ENCODE peak calls at places on chromosomes 4 and X, in five cellular contexts. One of them, this sample, is unnamed.

GRCh38 chr4:41058426-41058825 is 155.9 kb downstream of the APBB2 start:
- DNase-seq in NCI-H774: no peak
- DNase-seq in H9: no peak
- DNase-seq in brain microvascular endothelial cell: peak; percentile 40
- DNase-seq in MG63: no peak
- DNase-seq in this sample: no peak

GRCh38 chrX:56530011-56530410 is 33.4 kb upstream of the UBQLN2 start:
- DNase-seq in MG63: no peak
- DNase-seq in H9: no peak
- DNase-seq in brain microvascular endothelial cell: no peak
- DNase-seq in NCI-H774: no peak
- DNase-seq in this sample: no peak

GRCh38 chrX:132652871-132653270 is 164.0 kb upstream of the MBNL3 start:
- DNase-seq in MG63: no peak
- DNase-seq in NCI-H774: no peak
- DNase-seq in brain microvascular endothelial cell: no peak
- DNase-seq in H9: no peak
- DNase-seq in this sample: no peak

GRCh38 chr4:86615501-86615900 is 21.4 kb downstream of the PTPN13 start:
- DNase-seq in brain microvascular endothelial cell: no peak
- DNase-seq in H9: no peak
- DNase-seq in MG63: no peak
- DNase-seq in NCI-H774: no peak
- DNase-seq in this sample: no peak

GRCh38 chr4:61924131-61924530 is 724.0 kb downstream of the ADGRL3 start:
- DNase-seq in NCI-H774: no peak
- DNase-seq in brain microvascular endothelial cell: no peak
- DNase-seq in MG63: no peak
- DNase-seq in H9: no peak
- DNase-seq in this sample: no peak

GRCh38 chr4:153645183-153645582 is 38.9 kb upstream of the TLR2 start:
- DNase-seq in MG63: no peak
- DNase-seq in brain microvascular endothelial cell: no peak
- DNase-seq in NCI-H774: no peak
- DNase-seq in H9: no peak
- DNase-seq in this sample: no peak

GRCh38 chrX:143788265-143788664 is 67.7 kb upstream of the SPANXN2 start:
- DNase-seq in MG63: no peak
- DNase-seq in brain microvascular endothelial cell: peak; percentile 0
- DNase-seq in NCI-H774: no peak
- DNase-seq in H9: no peak
- DNase-seq in this sample: peak; percentile 8

GRCh38 chr4:3823496-3824341 is 57.5 kb downstream of the ADRA2C start:
- DNase-seq in NCI-H774: no peak
- DNase-seq in MG63: no peak
- DNase-seq in H9: no peak
- DNase-seq in brain microvascular endothelial cell: no peak
- DNase-seq in this sample: no peak

GRCh38 chrX:17072726-17073125 is 126.3 kb downstream of the REPS2 start:
- DNase-seq in MG63: no peak
- DNase-seq in brain microvascular endothelial cell: no peak
- DNase-seq in NCI-H774: no peak
- DNase-seq in H9: no peak
- DNase-seq in this sample: no peak

GRCh38 chr4:24796632-24797031 is 1.3 kb downstream of the SOD3 start:
- DNase-seq in MG63: no peak
- DNase-seq in brain microvascular endothelial cell: no peak
- DNase-seq in H9: no peak
- DNase-seq in NCI-H774: no peak
- DNase-seq in this sample: no peak

GRCh38 chr4:148026022-148026421 is 294.1 kb downstream of the ARHGAP10 start:
- DNase-seq in NCI-H774: no peak
- DNase-seq in brain microvascular endothelial cell: peak; percentile 91
- DNase-seq in H9: no peak
- DNase-seq in MG63: peak; percentile 68
- DNase-seq in this sample: peak; percentile 21

GRCh38 chr4:108070775-108071174 is 81.1 kb downstream of the HADH start:
- DNase-seq in MG63: no peak
- DNase-seq in brain microvascular endothelial cell: no peak
- DNase-seq in NCI-H774: no peak
- DNase-seq in H9: no peak
- DNase-seq in this sample: no peak

GRCh38 chr4:100391913-100392312 is 125.9 kb downstream of the EMCN start:
- DNase-seq in MG63: no peak
- DNase-seq in brain microvascular endothelial cell: peak; percentile 76
- DNase-seq in H9: no peak
- DNase-seq in NCI-H774: no peak
- DNase-seq in this sample: no peak

GRCh38 chr4:169219440-169219839 is 51.3 kb downstream of the SH3RF1 start:
- DNase-seq in NCI-H774: no peak
- DNase-seq in brain microvascular endothelial cell: no peak
- DNase-seq in MG63: peak; percentile 13
- DNase-seq in H9: no peak
- DNase-seq in this sample: no peak

GRCh38 chr4:17762705-17763104 is 18.7 kb downstream of the FAM184B start:
- DNase-seq in MG63: no peak
- DNase-seq in H9: no peak
- DNase-seq in brain microvascular endothelial cell: no peak
- DNase-seq in NCI-H774: no peak
- DNase-seq in this sample: no peak

GRCh38 chr4:41460641-41461040 is 77.3 kb upstream of the LIMCH1 start:
- DNase-seq in H9: no peak
- DNase-seq in brain microvascular endothelial cell: no peak
- DNase-seq in NCI-H774: peak; percentile 45
- DNase-seq in MG63: no peak
- DNase-seq in this sample: no peak

GRCh38 chr4:143358923-143359694 is 22.4 kb downstream of the GAB1 start:
- DNase-seq in H9: no peak
- DNase-seq in MG63: peak; percentile 6
- DNase-seq in NCI-H774: no peak
- DNase-seq in brain microvascular endothelial cell: peak; percentile 65
- DNase-seq in this sample: no peak

GRCh38 chrX:132968282-132968681 is 9.9 kb upstream of the HS6ST2 start:
- DNase-seq in MG63: no peak
- DNase-seq in brain microvascular endothelial cell: no peak
- DNase-seq in H9: no peak
- DNase-seq in NCI-H774: no peak
- DNase-seq in this sample: peak; percentile 29

GRCh38 chr4:112693507-112693906 is 56.6 kb downstream of the LARP7 start:
- DNase-seq in H9: no peak
- DNase-seq in NCI-H774: no peak
- DNase-seq in MG63: no peak
- DNase-seq in brain microvascular endothelial cell: no peak
- DNase-seq in this sample: no peak

GRCh38 chr4:42397635-42398447 is 553 bp downstream of the SHISA3 start:
- DNase-seq in brain microvascular endothelial cell: no peak
- DNase-seq in MG63: peak; percentile 50
- DNase-seq in NCI-H774: no peak
- DNase-seq in H9: no peak
- DNase-seq in this sample: peak; percentile 63

GRCh38 chrX:137565921-137566745 is at the start of gene ZIC3:
- DNase-seq in MG63: peak; percentile 29
- DNase-seq in NCI-H774: no peak
- DNase-seq in brain microvascular endothelial cell: peak; percentile 3
- DNase-seq in H9: peak; percentile 88
- DNase-seq in this sample: peak; percentile 98

GRCh38 chr4:15043226-15043625 is 40.9 kb downstream of the CPEB2 start:
- DNase-seq in H9: no peak
- DNase-seq in MG63: no peak
- DNase-seq in brain microvascular endothelial cell: no peak
- DNase-seq in NCI-H774: no peak
- DNase-seq in this sample: peak; percentile 10

GRCh38 chr4:46937493-46937892 is 28.4 kb upstream of the COX7B2 start:
- DNase-seq in NCI-H774: no peak
- DNase-seq in brain microvascular endothelial cell: no peak
- DNase-seq in MG63: no peak
- DNase-seq in H9: no peak
- DNase-seq in this sample: no peak

GRCh38 chr4:73103799-73104503 is 34.4 kb upstream of the COX18 start:
- DNase-seq in brain microvascular endothelial cell: peak; percentile 12
- DNase-seq in H9: no peak
- DNase-seq in MG63: no peak
- DNase-seq in NCI-H774: no peak
- DNase-seq in this sample: no peak

GRCh38 chr4:74447636-74448233 is 2.8 kb downstream of the AREG start:
- DNase-seq in brain microvascular endothelial cell: no peak
- DNase-seq in H9: no peak
- DNase-seq in NCI-H774: no peak
- DNase-seq in MG63: no peak
- DNase-seq in this sample: no peak

GRCh38 chrX:41381685-41382084 is 47.7 kb downstream of the DDX3X start:
- DNase-seq in H9: peak; percentile 62
- DNase-seq in NCI-H774: no peak
- DNase-seq in brain microvascular endothelial cell: peak; percentile 80
- DNase-seq in MG63: peak; percentile 77
- DNase-seq in this sample: peak; percentile 75

GRCh38 chr4:38275331-38275821 is 315.2 kb downstream of the PTTG2 start:
- DNase-seq in brain microvascular endothelial cell: no peak
- DNase-seq in H9: no peak
- DNase-seq in MG63: no peak
- DNase-seq in NCI-H774: peak; percentile 10
- DNase-seq in this sample: no peak

GRCh38 chr4:173370477-173371291 is at the start of gene SAP30:
- DNase-seq in brain microvascular endothelial cell: peak; percentile 97
- DNase-seq in NCI-H774: peak; percentile 86
- DNase-seq in MG63: peak; percentile 98
- DNase-seq in H9: peak; percentile 99
- DNase-seq in this sample: peak; percentile 96

GRCh38 chr4:70734168-70734954 is 12.6 kb downstream of the RUFY3 start:
- DNase-seq in MG63: peak; percentile 3
- DNase-seq in NCI-H774: peak; percentile 54
- DNase-seq in brain microvascular endothelial cell: peak; percentile 41
- DNase-seq in H9: no peak
- DNase-seq in this sample: no peak

GRCh38 chr4:104490770-104491395 is 3.8 kb downstream of the CXXC4 start:
- DNase-seq in MG63: peak; percentile 9
- DNase-seq in brain microvascular endothelial cell: peak; percentile 24
- DNase-seq in H9: peak; percentile 63
- DNase-seq in NCI-H774: peak; percentile 39
- DNase-seq in this sample: peak; percentile 30

GRCh38 chr4:2830632-2831610 is 12.7 kb upstream of the ADD1 start:
- DNase-seq in MG63: no peak
- DNase-seq in NCI-H774: no peak
- DNase-seq in brain microvascular endothelial cell: no peak
- DNase-seq in H9: no peak
- DNase-seq in this sample: no peak

GRCh38 chrX:138885886-138886285 is 174.4 kb upstream of the FGF13 start:
- DNase-seq in NCI-H774: no peak
- DNase-seq in MG63: no peak
- DNase-seq in brain microvascular endothelial cell: no peak
- DNase-seq in H9: no peak
- DNase-seq in this sample: no peak

This sample was measured in H7.